ENCODE peak calls at places on chromosome 13, in seven cellular contexts. N is tibial nerve, H is uterus, T is breast epithelium, Y is lower leg skin, U is epithelial cell of proximal tubule, X is endothelial cell. Q is an unnamed sample.
A peak's percentile ranks its signal among the peaks of the same experiment; 100 is the strongest.

GRCh38 chr13:40615619-40616018 is 50.8 kb downstream of the FOXO1 start:
- DNase-seq in Y (no peak), U (no peak), H (no peak), X (no peak), T (no peak), N (no peak), Q (peak; percentile 38)

GRCh38 chr13:52353116-52353718 is 52.8 kb downstream of the THSD1 start:
- DNase-seq in H (no peak), Y (no peak), T (no peak), U (no peak), N (no peak), X (no peak), Q (peak; percentile 37)

GRCh38 chr13:46176756-46177155 is 5.2 kb downstream of the LCP1 start:
- DNase-seq in T (no peak), X (no peak), Y (no peak), U (no peak), H (no peak), N (peak; percentile 30), Q (no peak)

GRCh38 chr13:108104736-108105135 is 110.6 kb downstream of the LIG4 start:
- DNase-seq in X (no peak), H (no peak), U (no peak), T (no peak), Y (no peak), N (no peak), Q (no peak)

GRCh38 chr13:33649212-33649917 is 168.6 kb upstream of the RFC3 start:
- DNase-seq in T (no peak), Y (no peak), X (no peak), U (no peak), H (peak; percentile 37), N (no peak), Q (no peak)

GRCh38 chr13:38898481-38898880 is 92.2 kb downstream of the STOML3 start:
- DNase-seq in N (no peak), H (no peak), Y (no peak), T (no peak), U (no peak), X (no peak), Q (no peak)

GRCh38 chr13:22169473-22169872 is 498.6 kb downstream of the FGF9 start:
- DNase-seq in H (no peak), U (no peak), X (no peak), Y (no peak), N (no peak), T (no peak), Q (no peak)

GRCh38 chr13:59776924-59777690 is 386.6 kb downstream of the DIAPH3 start:
- DNase-seq in H (no peak), T (no peak), U (peak; percentile 6), Y (no peak), N (no peak), X (no peak), Q (peak; percentile 74)

GRCh38 chr13:30618186-30618937 is 642 bp downstream of the USPL1 start:
- DNase-seq in U (no peak), Y (no peak), T (no peak), H (no peak), X (no peak), N (no peak), Q (no peak)

GRCh38 chr13:49303533-49304252 is 56.0 kb downstream of the CDADC1 start:
- DNase-seq in X (no peak), T (no peak), H (no peak), N (no peak), U (no peak), Y (no peak), Q (no peak)

GRCh38 chr13:94054159-94054558 is 425.3 kb downstream of the DCT start:
- DNase-seq in U (no peak), H (no peak), N (no peak), T (no peak), X (no peak), Y (no peak), Q (no peak)

GRCh38 chr13:98576215-98576945 is 527 bp downstream of the STK24 start:
- DNase-seq in X (peak; percentile 57), U (no peak), H (peak; percentile 50), Y (no peak), N (peak; percentile 36), T (no peak), Q (peak; percentile 61)
- TF ChIP-seq CTCF in X (no peak), U (no peak), H (no peak), Y (no peak), N (no peak), T (no peak), Q (no peak)

GRCh38 chr13:110061270-110061669 is 245.7 kb downstream of the COL4A1 start:
- DNase-seq in X (no peak), N (no peak), Y (no peak), T (no peak), H (no peak), U (no peak), Q (no peak)
- TF ChIP-seq CTCF in X (no peak), N (no peak), Y (no peak), T (no peak), H (no peak), U (no peak), Q (no peak)

DNA sequence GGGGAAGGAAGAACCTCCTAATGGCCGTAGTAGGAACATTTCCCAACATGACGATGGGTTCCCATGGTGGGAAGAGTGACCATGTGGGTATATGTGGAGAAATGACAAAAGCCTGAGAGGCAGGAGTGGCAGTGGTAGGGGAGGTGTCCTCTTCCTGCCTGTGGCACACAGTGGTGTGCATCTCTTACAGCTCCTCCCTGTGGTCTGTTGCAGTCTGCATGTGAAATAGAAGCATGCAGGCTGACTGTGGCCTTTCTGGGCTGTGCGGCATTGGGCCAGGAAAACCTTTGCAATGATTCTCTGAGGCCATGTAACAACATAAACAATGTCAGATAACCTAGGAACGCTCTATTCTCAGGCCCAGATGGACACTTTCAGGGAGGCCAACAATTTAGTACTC is 84.0 kb downstream of the LACC1 start:
- DNase-seq in X (no peak), H (no peak), Y (no peak), T (no peak), N (no peak), U (no peak), Q (peak; percentile 2)
- TF ChIP-seq CTCF in X (no peak), H (no peak), Y (no peak), T (no peak), N (no peak), U (peak; percentile 42), Q (no peak)

GRCh38 chr13:110523838-110524237 is 37.7 kb downstream of the RAB20 start:
- DNase-seq in X (no peak), T (no peak), U (no peak), Y (no peak), N (no peak), H (no peak), Q (no peak)

GRCh38 chr13:110524484-110525254 is 36.9 kb downstream of the RAB20 start:
- DNase-seq in X (no peak), Y (no peak), H (no peak), N (no peak), U (no peak), T (no peak), Q (peak; percentile 55)

GRCh38 chr13:110523180-110523579 is 38.3 kb downstream of the RAB20 start:
- DNase-seq in U (no peak), H (no peak), T (no peak), N (no peak), X (no peak), Y (no peak), Q (no peak)

GRCh38 chr13:110528371-110528770 is 33.2 kb downstream of the RAB20 start:
- DNase-seq in H (no peak), T (no peak), U (no peak), Y (no peak), X (no peak), N (peak; percentile 44), Q (no peak)

GRCh38 chr13:110525328-110526319 is 35.9 kb downstream of the RAB20 start:
- DNase-seq in N (no peak), U (no peak), T (no peak), X (no peak), H (no peak), Y (no peak), Q (no peak)
- TF ChIP-seq CTCF in N (no peak), U (peak; percentile 12), T (no peak), X (no peak), H (no peak), Y (no peak), Q (no peak)

GRCh38 chr13:50512602-50513527 is 330.6 kb downstream of the DLEU7 start:
- DNase-seq in T (no peak), N (peak; percentile 44), X (no peak), H (peak; percentile 61), Y (peak; percentile 33), U (no peak), Q (no peak)
- TF ChIP-seq CTCF in T (no peak), N (no peak), X (no peak), H (peak; percentile 2), Y (no peak), U (peak; percentile 10), Q (no peak)

GRCh38 chr13:73417012-73417615 is 358.3 kb downstream of the KLF5 start:
- DNase-seq in H (no peak), Y (no peak), X (no peak), N (no peak), T (no peak), U (no peak), Q (peak; percentile 53)
- TF ChIP-seq CTCF in H (no peak), Y (no peak), X (no peak), N (no peak), T (no peak), U (peak; percentile 64), Q (peak; percentile 25)